ENCODE peak calls at places on chromosomes 7 and 10, in five cellular contexts. A, W, Z, R and C are unnamed samples.

GRCh38 chr7:88452648-88453047 is 146.0 kb upstream of the STEAP4 start:
- DNase-seq in A (peak; percentile 19), W (no peak), Z (no peak), R (no peak), C (no peak)

GRCh38 chr10:114181971-114182370 is 2.8 kb downstream of the TDRD1 start:
- DNase-seq in A (no peak), W (peak; percentile 70), Z (no peak), R (no peak), C (no peak)

GRCh38 chr10:45001382-45002148 is 842 bp downstream of the ZNF22 start:
- DNase-seq in A (peak; percentile 86), W (peak; percentile 72), Z (no peak), R (no peak), C (peak; percentile 83)

GRCh38 chr10:48224979-48225560 is 49.4 kb downstream of the FRMPD2 start:
- DNase-seq in A (no peak), W (no peak), Z (no peak), R (no peak), C (no peak)

GRCh38 chr7:35705932-35706461 is 11.1 kb upstream of the HERPUD2 start:
- DNase-seq in A (no peak), W (no peak), Z (no peak), R (peak; percentile 23), C (no peak)

GRCh38 chr10:119466655-119467054 is 75.9 kb downstream of the RGS10 start:
- DNase-seq in A (no peak), W (no peak), Z (no peak), R (no peak), C (peak; percentile 41)

GRCh38 chr7:71261066-71261465 is 129.1 kb downstream of the GALNT17 start:
- DNase-seq in A (no peak), W (no peak), Z (no peak), R (no peak), C (no peak)

GRCh38 chr10:21832751-21833150 is 170.8 kb downstream of the DNAJC1 start:
- DNase-seq in A (no peak), W (no peak), Z (no peak), R (no peak), C (no peak)

GRCh38 chr10:88379575-88379974 is 203.5 kb downstream of the RNLS start:
- DNase-seq in A (no peak), W (peak; percentile 59), Z (no peak), R (peak; percentile 56), C (no peak)